ENCODE peak calls at places on chromosomes 5 and 9, in nine cellular contexts. D, S, Q, J, K, G, U, R and N are unnamed samples.

GRCh38 chr9:899440-900184 is 58.1 kb downstream of the DMRT1 start:
- DNase-seq in D (no peak), S (no peak), Q (no peak), J (no peak), K (no peak), G (no peak), U (no peak), R (peak; percentile 86), N (no peak)

GRCh38 chr5:67160985-67161384 is 35.6 kb downstream of the CD180 start:
- DNase-seq in D (peak; percentile 67), S (no peak), Q (no peak), J (peak; percentile 74), K (peak; percentile 92), G (no peak), U (no peak), R (no peak), N (peak; percentile 78)

GRCh38 chr9:114499528-114499927 is 5.7 kb downstream of the WHRN start:
- DNase-seq in D (no peak), S (no peak), Q (peak; percentile 46), J (no peak), K (no peak), G (no peak), U (no peak), R (peak; percentile 87), N (no peak)

GRCh38 chr9:35341585-35341984 is 148.3 kb upstream of the RUSC2 start:
- DNase-seq in D (peak; percentile 90), S (peak; percentile 71), Q (peak; percentile 82), J (peak; percentile 79), K (peak; percentile 89), G (peak; percentile 94), U (peak; percentile 66), R (no peak), N (peak; percentile 93)

GRCh38 chr5:134111741-134112647 is 2.5 kb upstream of the TCF7 start:
- DNase-seq in D (no peak), S (no peak), Q (peak; percentile 20), J (no peak), K (peak; percentile 77), G (no peak), U (no peak), R (no peak), N (peak; percentile 50)

GRCh38 chr9:79264511-79265448 is 307.0 kb upstream of the TLE4 start:
- DNase-seq in D (no peak), S (no peak), Q (no peak), J (no peak), K (peak; percentile 55), G (no peak), U (no peak), R (no peak), N (no peak)

GRCh38 chr5:7745882-7746735 is 104.8 kb downstream of the CFAP90 start:
- DNase-seq in D (peak; percentile 76), S (peak; percentile 69), Q (no peak), J (peak; percentile 83), K (peak; percentile 71), G (peak; percentile 52), U (peak; percentile 34), R (peak; percentile 88), N (peak; percentile 39)

GRCh38 chr5:657570-657969 is 35.6 kb downstream of the TPPP start:
- DNase-seq in D (no peak), S (no peak), Q (no peak), J (no peak), K (peak; percentile 62), G (peak; percentile 80), U (no peak), R (no peak), N (peak; percentile 42)

GRCh38 chr5:177501874-177502678 is 4.7 kb upstream of the PDLIM7 start:
- DNase-seq in D (no peak), S (no peak), Q (no peak), J (no peak), K (no peak), G (no peak), U (no peak), R (no peak), N (no peak)

GRCh38 chr5:116572375-116573278 is 2.0 kb downstream of the SEMA6A start:
- DNase-seq in D (peak; percentile 65), S (peak; percentile 65), Q (peak; percentile 80), J (no peak), K (peak; percentile 3), G (peak; percentile 25), U (peak; percentile 39), R (peak; percentile 81), N (no peak)

DNA sequence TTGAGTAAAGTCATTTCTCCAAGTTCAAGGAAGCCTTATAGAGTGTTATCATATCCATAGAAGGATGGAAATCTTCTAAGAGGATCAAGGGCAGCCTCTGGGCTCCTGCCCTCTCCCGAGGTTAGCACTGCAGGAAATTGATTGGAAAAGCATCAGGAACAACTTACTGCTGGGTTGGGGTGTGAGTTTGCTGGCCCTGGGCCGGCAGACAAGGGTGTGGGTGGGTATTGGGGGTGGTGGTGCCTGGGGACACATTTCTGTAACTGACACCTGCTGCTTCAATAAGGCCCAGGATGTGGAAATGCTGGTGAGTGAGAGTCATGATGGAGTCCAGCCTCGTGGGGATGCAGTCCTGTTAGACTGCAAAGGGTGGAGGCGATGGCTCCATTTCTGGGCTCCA is 5.5 kb downstream of the CSF2 start:
- DNase-seq in D (no peak), S (no peak), Q (no peak), J (no peak), K (no peak), G (no peak), U (no peak), R (no peak), N (no peak)
- H3K36me3 ChIP-seq in D (no peaks in the 10 kb centered on the region), S (no peaks in the 10 kb centered on the region), Q (no peaks in the 10 kb centered on the region), J (no peaks in the 10 kb centered on the region), K (no peaks in the 10 kb centered on the region), G (no peaks in the 10 kb centered on the region), U (no peaks in the 10 kb centered on the region), R (no peaks in the 10 kb centered on the region), N (no peaks in the 10 kb centered on the region)

GRCh38 chr9:36750630-36751029 is 177.9 kb downstream of the MELK start:
- DNase-seq in D (no peak), S (no peak), Q (no peak), J (no peak), K (no peak), G (no peak), U (no peak), R (no peak), N (no peak)
- H3K27me3 ChIP-seq in D (no peaks in the 10 kb centered on the region), S (peaks cover 11% of the 10 kb centered on the region), Q (no peaks in the 10 kb centered on the region), J (no peaks in the 10 kb centered on the region), K (peaks cover 16% of the 10 kb centered on the region), G (no peaks in the 10 kb centered on the region), U (peaks cover 100% of the 10 kb centered on the region), R (peaks cover 84% of the 10 kb centered on the region), N (peaks cover 94% of the 10 kb centered on the region)

GRCh38 chr9:8401961-8402701 is 602.6 kb upstream of the DMAC1 start:
- DNase-seq in D (no peak), S (no peak), Q (no peak), J (no peak), K (no peak), G (no peak), U (no peak), R (no peak), N (no peak)
- H3K9me3 ChIP-seq in D (no peaks in the 10 kb centered on the region), S (no peaks in the 10 kb centered on the region), Q (no peaks in the 10 kb centered on the region), J (no peaks in the 10 kb centered on the region), K (no peaks in the 10 kb centered on the region), G (no peaks in the 10 kb centered on the region), U (no peaks in the 10 kb centered on the region), R (no peaks in the 10 kb centered on the region), N (no peaks in the 10 kb centered on the region)

DNA sequence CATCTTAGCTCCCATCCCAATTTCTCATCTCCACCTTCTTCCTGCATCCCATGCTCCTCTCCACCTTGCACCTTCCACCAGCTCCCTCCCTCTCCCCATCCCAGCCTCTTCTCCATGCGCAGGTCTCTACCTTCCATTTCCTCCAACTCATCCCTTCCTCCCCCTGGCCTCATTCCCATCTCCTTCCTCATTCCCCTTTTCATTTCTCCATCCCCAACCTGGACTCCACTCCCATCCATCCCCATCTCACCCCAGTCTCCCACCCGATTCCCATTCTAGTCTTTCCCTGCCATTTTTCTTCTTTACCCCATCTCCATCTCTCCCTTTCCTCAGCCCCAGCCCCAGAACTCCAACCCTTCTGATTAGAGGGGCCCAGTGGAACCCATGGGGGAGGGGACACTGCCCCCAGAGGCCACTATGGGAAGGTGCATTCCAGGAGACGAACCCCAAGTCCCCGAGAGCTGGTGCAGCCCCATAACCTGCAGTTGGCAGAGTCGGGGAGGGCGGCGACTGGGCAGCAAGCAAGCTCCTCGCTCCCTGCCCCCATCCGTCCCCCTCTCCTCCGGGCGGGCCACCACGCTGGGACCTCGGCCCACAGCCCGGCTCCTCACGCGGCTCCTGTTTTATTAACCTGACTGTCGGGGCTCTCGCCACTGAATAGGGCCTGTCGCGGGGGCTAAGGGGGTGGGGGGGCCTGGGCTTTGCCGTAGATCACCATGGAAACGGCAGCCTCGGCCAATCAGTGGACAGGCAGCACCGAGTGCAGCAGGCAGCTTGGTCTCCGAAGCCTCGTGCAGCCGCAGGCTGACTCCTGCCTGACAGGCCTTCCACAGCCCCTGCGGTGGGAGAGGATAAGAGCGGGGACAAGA is 66.7 kb downstream of the PCDH1 start:
- DNase-seq in D (no peak), S (no peak), Q (peak; percentile 74), J (no peak), K (peak; percentile 36), G (no peak), U (no peak), R (peak; percentile 91), N (no peak)
- H3K36me3 ChIP-seq in D (no peaks in the 10 kb centered on the region), S (no peaks in the 10 kb centered on the region), Q (no peaks in the 10 kb centered on the region), J (no peaks in the 10 kb centered on the region), K (no peaks in the 10 kb centered on the region), G (no peaks in the 10 kb centered on the region), U (no peaks in the 10 kb centered on the region), R (no peaks in the 10 kb centered on the region), N (no peaks in the 10 kb centered on the region)